ENCODE peak calls at places on chromosomes 1 and 21, in five cellular contexts. K, I, S, Y and W are unnamed samples.

GRCh38 chr1:37890378-37891014 is 31.1 kb upstream of the MTF1 start:
- DNase-seq in I (no peak), Y (peak; percentile 23), K (peak; percentile 58), S (peak; percentile 72), W (peak; percentile 55)

GRCh38 chr1:53344921-53345838 is 17.3 kb upstream of the LRP8 start:
- DNase-seq in I (no peak), S (no peak), K (no peak), Y (no peak), W (no peak)

GRCh38 chr1:53016705-53017104 is 45.3 kb upstream of the PODN start:
- DNase-seq in K (no peak), I (no peak), S (peak; percentile 40), Y (no peak), W (no peak)

GRCh38 chr21:38478782-38479181 is 19.5 kb downstream of the ERG start:
- DNase-seq in S (no peak), I (peak; percentile 78), K (no peak), Y (no peak), W (no peak)

GRCh38 chr1:155834296-155834926 is 22.6 kb downstream of the GON4L start:
- DNase-seq in I (no peak), S (no peak), K (no peak), Y (no peak), W (peak; percentile 35)

GRCh38 chr21:14533555-14534400 is 12.3 kb downstream of the SAMSN1 start:
- DNase-seq in K (no peak), I (no peak), Y (peak; percentile 67), S (peak; percentile 94), W (peak; percentile 39)

GRCh38 chr21:38311765-38312164 is 55.0 kb downstream of the KCNJ15 start:
- DNase-seq in Y (no peak), S (no peak), I (no peak), K (no peak), W (no peak)

GRCh38 chr1:226706664-226707063 is 32.4 kb downstream of the ITPKB start:
- DNase-seq in I (no peak), K (no peak), S (no peak), Y (no peak), W (no peak)

GRCh38 chr21:45130324-45130774 is 56.0 kb downstream of the ADARB1 start:
- DNase-seq in Y (no peak), K (peak; percentile 43), I (no peak), S (peak; percentile 86), W (no peak)

GRCh38 chr1:110618668-110619067 is 12.5 kb upstream of the KCNA2 start:
- DNase-seq in K (no peak), I (no peak), S (no peak), Y (no peak), W (no peak)

GRCh38 chr21:37538971-37539590 is 172.5 kb downstream of the DYRK1A start:
- DNase-seq in I (no peak), K (no peak), S (no peak), Y (no peak), W (no peak)

GRCh38 chr1:155954645-155955044 is 13.2 kb downstream of the RXFP4 start:
- DNase-seq in S (no peak), K (no peak), I (no peak), Y (no peak), W (no peak)

GRCh38 chr1:248393050-248393449 is 9.8 kb upstream of the OR2T1 start:
- DNase-seq in Y (no peak), S (no peak), K (no peak), I (no peak), W (no peak)
- H3K9me3 ChIP-seq in Y (peaks cover 7% of the 10 kb centered on the region), S (no peaks in the 10 kb centered on the region), K (no peaks in the 10 kb centered on the region), I (no peaks in the 10 kb centered on the region), W (no peaks in the 10 kb centered on the region)

DNA sequence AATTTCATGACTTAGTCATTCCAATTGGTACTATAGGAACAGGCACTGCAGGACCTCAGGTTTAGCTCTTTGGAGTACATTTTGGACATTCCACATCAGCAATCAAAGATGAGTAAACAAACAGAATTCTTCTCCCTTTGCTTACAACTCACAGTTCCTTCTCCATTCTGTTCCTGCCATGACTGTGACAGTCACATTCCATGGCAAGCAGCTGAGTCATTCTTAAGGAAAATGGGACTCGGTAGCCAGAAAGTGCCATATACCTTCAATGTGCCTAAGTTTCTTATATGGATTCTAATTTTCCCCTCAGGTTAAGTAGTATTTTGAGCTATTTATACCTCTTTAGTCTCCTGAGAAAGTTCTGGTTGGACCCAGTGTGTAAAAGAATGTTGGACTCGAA is 25.6 kb downstream of the CRCT1 start:
- DNase-seq in Y (no peak), K (no peak), S (no peak), I (no peak), W (no peak)
- H3K9me2 ChIP-seq in Y (no peaks in the 10 kb centered on the region), K (no peaks in the 10 kb centered on the region), S (no peaks in the 10 kb centered on the region), I (no peaks in the 10 kb centered on the region), W (no peaks in the 10 kb centered on the region)

DNA sequence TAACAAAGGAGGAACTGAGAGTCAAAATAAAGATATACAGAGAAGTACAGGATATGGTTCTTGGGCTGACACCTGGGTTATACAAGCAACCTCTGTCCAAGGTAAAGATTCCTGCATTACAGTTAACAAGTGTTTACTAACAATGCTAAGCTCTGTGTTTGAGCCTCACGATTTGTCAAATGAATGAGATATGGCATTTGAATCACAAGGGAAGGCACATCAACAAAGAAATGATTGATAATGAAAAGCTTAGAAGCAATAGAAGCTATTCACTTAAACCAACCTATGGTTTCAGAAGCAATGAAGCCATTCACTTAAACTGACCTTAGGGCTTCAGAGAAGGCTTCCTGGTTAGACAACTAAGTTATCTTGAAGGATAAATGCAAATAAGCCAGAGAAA is 199.5 kb downstream of the AGBL4 start:
- DNase-seq in Y (no peak), S (no peak), I (no peak), K (no peak), W (no peak)
- H3K9me3 ChIP-seq in Y (peaks cover 3% of the 10 kb centered on the region), S (no peaks in the 10 kb centered on the region), I (no peaks in the 10 kb centered on the region), K (peaks cover 4% of the 10 kb centered on the region), W (no peaks in the 10 kb centered on the region)

GRCh38 chr1:114043548-114043947 is 64.3 kb downstream of the OLFML3 start:
- DNase-seq in S (no peak), K (no peak), I (no peak), Y (no peak), W (no peak)
- H3K9me2 ChIP-seq in S (no peaks in the 10 kb centered on the region), K (no peaks in the 10 kb centered on the region), I (no peaks in the 10 kb centered on the region), Y (no peaks in the 10 kb centered on the region), W (no peaks in the 10 kb centered on the region)

GRCh38 chr1:167207940-167208623 is 12.6 kb upstream of the POU2F1 start:
- DNase-seq in Y (no peak), K (no peak), S (no peak), I (no peak), W (no peak)
- H3K9me3 ChIP-seq in Y (peaks cover 11% of the 10 kb centered on the region), K (no peaks in the 10 kb centered on the region), S (peaks cover 12% of the 10 kb centered on the region), I (no peaks in the 10 kb centered on the region), W (peaks cover 13% of the 10 kb centered on the region)

GRCh38 chr1:114043046-114043445 is 63.8 kb downstream of the OLFML3 start:
- DNase-seq in S (no peak), K (no peak), Y (no peak), I (no peak), W (no peak)
- H3K9me2 ChIP-seq in S (no peaks in the 10 kb centered on the region), K (no peaks in the 10 kb centered on the region), Y (no peaks in the 10 kb centered on the region), I (no peaks in the 10 kb centered on the region), W (no peaks in the 10 kb centered on the region)

GRCh38 chr1:211153932-211154331 is 20.0 kb upstream of the KCNH1 start:
- DNase-seq in S (no peak), K (no peak), I (no peak), Y (no peak), W (no peak)
- H3K9me3 ChIP-seq in S (peaks cover 3% of the 10 kb centered on the region), K (no peaks in the 10 kb centered on the region), I (no peaks in the 10 kb centered on the region), Y (peaks cover 3% of the 10 kb centered on the region), W (no peaks in the 10 kb centered on the region)

DNA sequence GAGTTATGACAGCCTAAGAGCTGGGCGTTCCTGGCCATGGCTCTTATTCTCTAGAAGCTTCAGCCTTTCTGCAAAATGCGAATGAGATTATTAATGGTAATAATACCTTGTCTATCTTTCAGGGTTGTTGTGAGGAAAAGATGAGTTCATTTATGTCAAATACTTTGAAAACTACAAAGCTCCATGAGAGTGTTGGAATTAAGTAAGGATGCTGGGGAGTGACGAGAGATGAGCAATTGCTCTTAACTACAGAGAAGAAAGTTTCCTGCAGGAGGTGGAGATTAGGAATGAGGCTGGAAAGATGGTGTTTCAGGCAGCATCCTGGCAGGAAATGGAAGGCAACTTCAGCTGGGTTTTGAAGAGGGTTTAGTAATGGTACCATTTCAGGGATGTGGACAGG is 124.2 kb downstream of the CACNA1E start:
- DNase-seq in Y (no peak), K (no peak), S (no peak), I (no peak), W (no peak)
- H3K9me2 ChIP-seq in Y (no peaks in the 10 kb centered on the region), K (no peaks in the 10 kb centered on the region), S (no peaks in the 10 kb centered on the region), I (no peaks in the 10 kb centered on the region), W (no peaks in the 10 kb centered on the region)

GRCh38 chr1:113692342-113692741 is 66.9 kb downstream of the PHTF1 start:
- DNase-seq in I (no peak), S (no peak), Y (no peak), K (no peak), W (no peak)
- H3K9me3 ChIP-seq in I (no peaks in the 10 kb centered on the region), S (peaks cover 13% of the 10 kb centered on the region), Y (peaks cover 11% of the 10 kb centered on the region), K (peaks cover 6% of the 10 kb centered on the region), W (peaks cover 12% of the 10 kb centered on the region)